ENCODE peak calls at places on chromosomes 2 and 18, in six cellular contexts. R is DND-41, H is pancreas, I is AG04450, X is left ventricle myocardium inferior, J is BE2C. P is an unnamed sample.

GRCh38 chr2:26410764-26411243 is 9.1 kb downstream of the DRC1 start:
- DNase-seq in H (no peak), I (no peak), R (no peak), X (no peak), J (no peak), P (no peak)

GRCh38 chr2:99757715-99758114 is 267.9 kb upstream of the REV1 start:
- DNase-seq in R (no peak), H (no peak), J (no peak), X (no peak), I (no peak), P (no peak)

GRCh38 chr2:232362174-232362913 is 16.2 kb upstream of the ALPP start:
- DNase-seq in I (no peak), H (no peak), R (peak; percentile 56), J (no peak), X (no peak), P (peak; percentile 89)

GRCh38 chr18:10140928-10141327 is 227.1 kb downstream of the VAPA start:
- DNase-seq in J (no peak), I (no peak), X (no peak), H (peak; percentile 74), R (no peak), P (no peak)

GRCh38 chr2:161122772-161123530 is 37.3 kb upstream of the TANK start:
- DNase-seq in R (no peak), I (peak; percentile 68), H (peak; percentile 53), X (no peak), J (peak; percentile 4), P (no peak)

GRCh38 chr2:38835015-38835601 is 40.6 kb downstream of the DHX57 start:
- DNase-seq in X (no peak), I (no peak), J (peak; percentile 14), R (no peak), H (no peak), P (peak; percentile 4)

GRCh38 chr2:239465017-239466001 is 64.5 kb upstream of the HDAC4 start:
- DNase-seq in J (no peak), R (peak; percentile 37), X (peak; percentile 69), H (peak; percentile 80), I (no peak), P (peak; percentile 71)

GRCh38 chr2:51638811-51639210 is 606.9 kb upstream of the NRXN1 start:
- DNase-seq in J (no peak), I (no peak), H (no peak), X (no peak), R (no peak), P (no peak)

GRCh38 chr2:116319935-116320334 is 1494.6 kb upstream of the DDX18 start:
- DNase-seq in I (no peak), R (no peak), H (no peak), J (no peak), X (no peak), P (no peak)

GRCh38 chr18:76495435-76496199 is 575 bp upstream of the ZNF516 start:
- DNase-seq in H (peak; percentile 46), J (peak; percentile 49), I (no peak), X (no peak), R (no peak), P (no peak)

GRCh38 chr2:33129661-33130447 is 183.1 kb downstream of the LTBP1 start:
- DNase-seq in X (no peak), J (no peak), H (no peak), R (no peak), I (no peak), P (no peak)

DNA sequence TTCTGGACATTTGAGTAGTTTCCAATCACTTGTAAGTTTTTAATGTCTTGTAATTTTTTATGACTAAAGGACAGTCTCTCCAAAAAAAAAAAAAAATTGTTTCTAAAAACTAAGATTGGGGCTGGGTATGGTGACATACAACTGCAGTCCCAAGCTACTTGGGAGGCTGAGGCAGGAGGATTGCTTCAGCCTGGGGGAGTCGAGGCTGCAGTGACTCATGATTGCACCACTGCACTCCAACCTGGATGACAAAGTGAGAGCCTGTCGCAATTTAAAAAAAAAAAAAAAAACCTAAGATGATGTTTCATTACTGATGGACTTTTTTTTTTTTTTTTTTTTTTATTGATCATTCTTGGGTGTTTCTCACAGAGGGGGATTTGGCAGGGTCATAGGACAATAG is 34.4 kb upstream of the PKDCC start:
- DNase-seq in H (no peak), X (no peak), J (no peak), I (no peak), R (no peak), P (no peak)
- H3K4me3 ChIP-seq in H (no peak overlapping the region), X (no peak overlapping the region), J (no peak overlapping the region), I (no peak overlapping the region), R (no peak overlapping the region), P (no peak overlapping the region)

DNA sequence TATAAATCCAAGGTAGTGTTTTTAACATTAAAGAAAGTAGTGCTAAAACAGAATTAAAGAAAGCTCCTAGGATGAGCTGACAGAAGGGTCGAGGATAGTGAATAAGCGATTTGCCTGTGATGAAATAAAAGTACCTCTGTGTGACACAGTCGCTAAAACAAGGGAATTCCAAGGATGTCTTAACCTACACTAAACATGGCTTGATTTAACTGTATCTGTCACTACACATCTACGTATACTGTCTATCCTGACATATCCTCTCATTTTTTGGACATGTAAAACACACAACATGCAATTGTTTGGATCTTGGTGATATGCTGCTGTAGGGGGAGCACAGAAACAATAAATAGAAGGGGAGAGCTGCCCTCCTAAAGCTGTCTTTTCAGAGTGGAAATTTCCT is 580.8 kb upstream of the SLC8A1 start:
- DNase-seq in H (no peak), X (no peak), I (no peak), J (no peak), R (no peak), P (no peak)
- H3K4me3 ChIP-seq in H (no peak overlapping the region), X (no peak overlapping the region), I (no peak overlapping the region), J (no peak overlapping the region), R (no peak overlapping the region), P (no peak overlapping the region)

GRCh38 chr2:36403675-36404230 is 48.2 kb downstream of the CRIM1 start:
- DNase-seq in R (no peak), I (no peak), J (no peak), H (no peak), X (no peak), P (no peak)

GRCh38 chr2:36406296-36406695 is 50.7 kb downstream of the CRIM1 start:
- DNase-seq in R (no peak), J (no peak), H (no peak), X (no peak), I (no peak), P (no peak)

GRCh38 chr2:36404312-36404711 is 48.7 kb downstream of the CRIM1 start:
- DNase-seq in H (no peak), I (no peak), J (no peak), X (no peak), R (no peak), P (no peak)

GRCh38 chr2:36405183-36405582 is 49.6 kb downstream of the CRIM1 start:
- DNase-seq in X (no peak), R (no peak), J (no peak), I (no peak), H (no peak), P (no peak)

GRCh38 chr2:36404754-36405153 is 49.2 kb downstream of the CRIM1 start:
- DNase-seq in J (no peak), I (no peak), X (no peak), R (no peak), H (no peak), P (no peak)
- H3K4me3 ChIP-seq in J (no peak overlapping the region), I (no peak overlapping the region), X (no peak overlapping the region), R (no peak overlapping the region), H (no peak overlapping the region), P (no peak overlapping the region)

GRCh38 chr18:35264409-35264808 is 23.6 kb downstream of the ZNF397 start:
- DNase-seq in J (no peak), X (no peak), R (no peak), H (no peak), I (no peak), P (no peak)

GRCh38 chr18:35267809-35268208 is 22.2 kb downstream of the ZSCAN30 start:
- DNase-seq in J (peak; percentile 7), X (peak; percentile 33), I (no peak), H (peak; percentile 31), R (peak; percentile 26), P (no peak)

GRCh38 chr18:35268811-35269210 is 21.2 kb downstream of the ZSCAN30 start:
- DNase-seq in I (no peak), J (no peak), H (no peak), X (no peak), R (no peak), P (no peak)

GRCh38 chr18:35271656-35272055 is 18.4 kb downstream of the ZSCAN30 start:
- DNase-seq in H (no peak), J (no peak), X (no peak), I (no peak), R (no peak), P (no peak)

GRCh38 chr18:35267161-35267651 is 22.8 kb downstream of the ZSCAN30 start:
- DNase-seq in X (peak; percentile 85), R (peak; percentile 74), J (peak; percentile 80), H (peak; percentile 72), I (no peak), P (no peak)
- H3K4me3 ChIP-seq in X (peak overlapping the region; percentile 80), R (peak overlapping the region; percentile 55), J (peak overlapping the region; percentile 51), H (peak overlapping the region; percentile 71), I (peak overlapping the region; percentile 43), P (no peak overlapping the region)

GRCh38 chr2:11342561-11343343 is 1.7 kb downstream of the ROCK2 start:
- DNase-seq in H (peak; percentile 33), R (no peak), I (peak; percentile 46), J (no peak), X (no peak), P (no peak)

GRCh38 chr2:11340717-11341116 is 3.7 kb downstream of the ROCK2 start:
- DNase-seq in H (no peak), J (no peak), I (no peak), R (no peak), X (no peak), P (no peak)

GRCh38 chr2:11338580-11338979 is 5.9 kb downstream of the ROCK2 start:
- DNase-seq in R (no peak), J (no peak), X (no peak), H (no peak), I (no peak), P (no peak)

GRCh38 chr2:11337909-11338308 is 6.5 kb downstream of the ROCK2 start:
- DNase-seq in I (no peak), R (no peak), J (no peak), H (no peak), X (no peak), P (no peak)

DNA sequence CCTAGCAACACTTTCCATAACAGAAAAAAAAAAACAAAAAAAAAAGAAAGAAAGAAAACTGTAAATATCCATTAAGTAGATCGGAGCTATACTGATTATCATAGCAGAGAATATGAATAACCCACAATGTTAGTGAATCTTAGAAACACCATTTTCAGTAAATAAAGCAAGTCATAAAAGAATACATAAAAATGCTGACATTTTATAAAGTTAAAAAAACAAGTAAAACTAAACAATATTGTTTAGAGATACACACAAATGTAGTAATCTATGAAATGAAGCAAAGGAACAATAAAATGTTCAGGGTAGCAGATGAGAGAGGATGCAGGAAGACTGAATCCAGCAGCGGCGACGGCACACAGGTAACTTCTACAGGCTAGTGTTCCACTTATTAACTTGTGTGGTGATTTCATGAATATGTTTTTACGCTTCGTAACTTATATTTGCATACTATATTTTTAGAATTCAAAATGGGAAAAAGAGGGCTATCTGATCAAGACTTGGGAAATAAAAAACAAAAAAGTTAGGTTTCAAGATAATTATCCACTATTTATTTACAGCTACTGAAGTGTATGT is 4.8 kb downstream of the ROCK2 start:
- DNase-seq in J (no peak), X (no peak), I (no peak), R (no peak), H (no peak), P (no peak)
- H3K4me3 ChIP-seq in J (no peak overlapping the region), X (no peak overlapping the region), I (no peak overlapping the region), R (no peak overlapping the region), H (no peak overlapping the region), P (no peak overlapping the region)

GRCh38 chr18:24869285-24869684 is 408.8 kb downstream of the HRH4 start:
- DNase-seq in R (no peak), X (no peak), J (no peak), I (no peak), H (no peak), P (no peak)
- H3K4me3 ChIP-seq in R (no peak overlapping the region), X (no peak overlapping the region), J (no peak overlapping the region), I (no peak overlapping the region), H (no peak overlapping the region), P (no peak overlapping the region)

GRCh38 chr2:162537651-162538050 is 193.7 kb downstream of the GCA start:
- DNase-seq in J (no peak), R (no peak), X (no peak), H (no peak), I (no peak), P (no peak)
- H3K4me3 ChIP-seq in J (no peak overlapping the region), R (no peak overlapping the region), X (no peak overlapping the region), H (no peak overlapping the region), I (no peak overlapping the region), P (no peak overlapping the region)